ENCODE peak calls at places on chromosomes 3 and 15, in nine cellular contexts. One of them, this sample, is unnamed.

GRCh38 chr3:43094851-43095250 is 11.0 kb downstream of the POMGNT2 start:
- DNase-seq in NCI-H1417 treated with DMSO at 0.1 percent for 48 hours: peak
- DNase-seq in activated CD8-positive, alpha-beta memory T cell treated with anti-CD3 and anti-CD28 coated beads for 48 hours: no peak
- DNase-seq in NCI-H524: peak
- DNase-seq in thyroid gland: peak
- DNase-seq in GM20000: no peak
- DNase-seq in frontal cortex: no peak
- DNase-seq in CD8-positive, alpha-beta memory T cell: no peak
- DNase-seq in activated CD4-positive, alpha-beta T cell treated with anti-CD3 and anti-CD28 coated beads, Interleukin-2, amount 50 U/mL, for 48 hours: no peak
- DNase-seq in this sample: no peak

GRCh38 chr15:45641374-45641778 is 6.5 kb downstream of the SQOR start:
- DNase-seq in NCI-H1417 treated with DMSO at 0.1 percent for 48 hours: no peak
- DNase-seq in activated CD8-positive, alpha-beta memory T cell treated with anti-CD3 and anti-CD28 coated beads for 48 hours: no peak
- DNase-seq in NCI-H524: no peak
- DNase-seq in thyroid gland: no peak
- DNase-seq in GM20000: no peak
- DNase-seq in frontal cortex: no peak
- DNase-seq in CD8-positive, alpha-beta memory T cell: no peak
- DNase-seq in activated CD4-positive, alpha-beta T cell treated with anti-CD3 and anti-CD28 coated beads, Interleukin-2, amount 50 U/mL, for 48 hours: no peak
- DNase-seq in this sample: no peak

GRCh38 chr3:48711727-48712126 is 5.3 kb downstream of the IP6K2 start:
- DNase-seq in NCI-H1417 treated with DMSO at 0.1 percent for 48 hours: no peak
- DNase-seq in activated CD8-positive, alpha-beta memory T cell treated with anti-CD3 and anti-CD28 coated beads for 48 hours: no peak
- DNase-seq in NCI-H524: no peak
- DNase-seq in thyroid gland: no peak
- DNase-seq in GM20000: no peak
- DNase-seq in frontal cortex: no peak
- DNase-seq in CD8-positive, alpha-beta memory T cell: no peak
- DNase-seq in activated CD4-positive, alpha-beta T cell treated with anti-CD3 and anti-CD28 coated beads, Interleukin-2, amount 50 U/mL, for 48 hours: no peak
- DNase-seq in this sample: no peak

GRCh38 chr3:107430214-107431047 is 53.2 kb downstream of the CCDC54 start:
- DNase-seq in NCI-H1417 treated with DMSO at 0.1 percent for 48 hours: no peak
- DNase-seq in activated CD8-positive, alpha-beta memory T cell treated with anti-CD3 and anti-CD28 coated beads for 48 hours: no peak
- DNase-seq in NCI-H524: peak
- DNase-seq in thyroid gland: peak
- DNase-seq in GM20000: peak
- DNase-seq in frontal cortex: peak
- DNase-seq in CD8-positive, alpha-beta memory T cell: no peak
- DNase-seq in activated CD4-positive, alpha-beta T cell treated with anti-CD3 and anti-CD28 coated beads, Interleukin-2, amount 50 U/mL, for 48 hours: peak
- DNase-seq in this sample: no peak

GRCh38 chr3:141797167-141797773 is 34.1 kb downstream of the GRK7 start:
- DNase-seq in NCI-H1417 treated with DMSO at 0.1 percent for 48 hours: no peak
- DNase-seq in activated CD8-positive, alpha-beta memory T cell treated with anti-CD3 and anti-CD28 coated beads for 48 hours: peak
- DNase-seq in NCI-H524: peak
- DNase-seq in thyroid gland: peak
- DNase-seq in GM20000: peak
- DNase-seq in frontal cortex: no peak
- DNase-seq in CD8-positive, alpha-beta memory T cell: peak
- DNase-seq in activated CD4-positive, alpha-beta T cell treated with anti-CD3 and anti-CD28 coated beads, Interleukin-2, amount 50 U/mL, for 48 hours: no peak
- DNase-seq in this sample: no peak

GRCh38 chr3:178308696-178309278 is 227.4 kb upstream of the KCNMB2 start:
- DNase-seq in NCI-H1417 treated with DMSO at 0.1 percent for 48 hours: no peak
- DNase-seq in activated CD8-positive, alpha-beta memory T cell treated with anti-CD3 and anti-CD28 coated beads for 48 hours: no peak
- DNase-seq in NCI-H524: no peak
- DNase-seq in thyroid gland: no peak
- DNase-seq in GM20000: no peak
- DNase-seq in frontal cortex: no peak
- DNase-seq in CD8-positive, alpha-beta memory T cell: no peak
- DNase-seq in activated CD4-positive, alpha-beta T cell treated with anti-CD3 and anti-CD28 coated beads, Interleukin-2, amount 50 U/mL, for 48 hours: no peak
- DNase-seq in this sample: no peak

GRCh38 chr3:10122724-10123123 is 7.2 kb downstream of the BRK1 start:
- DNase-seq in NCI-H1417 treated with DMSO at 0.1 percent for 48 hours: no peak
- DNase-seq in activated CD8-positive, alpha-beta memory T cell treated with anti-CD3 and anti-CD28 coated beads for 48 hours: no peak
- DNase-seq in NCI-H524: no peak
- DNase-seq in thyroid gland: no peak
- DNase-seq in GM20000: no peak
- DNase-seq in frontal cortex: no peak
- DNase-seq in CD8-positive, alpha-beta memory T cell: no peak
- DNase-seq in activated CD4-positive, alpha-beta T cell treated with anti-CD3 and anti-CD28 coated beads, Interleukin-2, amount 50 U/mL, for 48 hours: no peak
- DNase-seq in this sample: no peak

GRCh38 chr3:132321321-132321720 is 4.1 kb downstream of the ACP3 start:
- DNase-seq in NCI-H1417 treated with DMSO at 0.1 percent for 48 hours: no peak
- DNase-seq in activated CD8-positive, alpha-beta memory T cell treated with anti-CD3 and anti-CD28 coated beads for 48 hours: no peak
- DNase-seq in NCI-H524: no peak
- DNase-seq in thyroid gland: peak
- DNase-seq in GM20000: no peak
- DNase-seq in frontal cortex: no peak
- DNase-seq in CD8-positive, alpha-beta memory T cell: no peak
- DNase-seq in activated CD4-positive, alpha-beta T cell treated with anti-CD3 and anti-CD28 coated beads, Interleukin-2, amount 50 U/mL, for 48 hours: no peak
- DNase-seq in this sample: no peak

GRCh38 chr3:112303811-112304325 is 9.9 kb upstream of the SLC9C1 start:
- DNase-seq in NCI-H1417 treated with DMSO at 0.1 percent for 48 hours: no peak
- DNase-seq in activated CD8-positive, alpha-beta memory T cell treated with anti-CD3 and anti-CD28 coated beads for 48 hours: no peak
- DNase-seq in NCI-H524: no peak
- DNase-seq in thyroid gland: peak
- DNase-seq in GM20000: no peak
- DNase-seq in frontal cortex: no peak
- DNase-seq in CD8-positive, alpha-beta memory T cell: no peak
- DNase-seq in activated CD4-positive, alpha-beta T cell treated with anti-CD3 and anti-CD28 coated beads, Interleukin-2, amount 50 U/mL, for 48 hours: no peak
- DNase-seq in this sample: no peak

This sample was measured in thoracic aorta.